ENCODE peak calls at places on chromosomes 5 and 9, in five cellular contexts. F is H9, U is H1, Z is mesenchymal stem cell, W is IMR-90. E is an unnamed sample.

GRCh38 chr5:18944771-18945170 is 1043.2 kb downstream of the CDH18 start:
- DNase-seq in F (no peak), U (no peak), Z (no peak), W (no peak), E (no peak)

GRCh38 chr5:160573318-160573717 is 151.7 kb downstream of the PTTG1 start:
- DNase-seq in F (no peak), U (no peak), Z (no peak), W (no peak), E (no peak)

GRCh38 chr9:121609845-121610637 is 41.4 kb upstream of the DAB2IP start:
- DNase-seq in F (no peak), U (no peak), Z (peak; percentile 65), W (peak; percentile 92), E (no peak)

GRCh38 chr5:172441262-172441751 is 13.0 kb downstream of the SH3PXD2B start:
- DNase-seq in F (no peak), U (no peak), Z (no peak), W (no peak), E (no peak)

GRCh38 chr5:34587355-34588241 is 68.5 kb upstream of the RAI14 start:
- DNase-seq in F (no peak), U (no peak), Z (peak; percentile 94), W (peak; percentile 90), E (no peak)

GRCh38 chr5:135230326-135230925 is 168.6 kb downstream of the MACROH2A1 start:
- DNase-seq in F (no peak), U (no peak), Z (peak; percentile 78), W (peak; percentile 78), E (no peak)

GRCh38 chr9:97880336-97880735 is 27.3 kb downstream of the FOXE1 start:
- DNase-seq in F (no peak), U (peak; percentile 31), Z (peak; percentile 15), W (peak; percentile 34), E (no peak)

GRCh38 chr5:112973036-112973435 is 3.6 kb upstream of the DCP2 start:
- DNase-seq in F (no peak), U (no peak), Z (no peak), W (no peak), E (no peak)

GRCh38 chr5:139660916-139661814 is 13.0 kb downstream of the CXXC5 start:
- DNase-seq in F (no peak), U (no peak), Z (peak; percentile 97), W (peak; percentile 95), E (no peak)

GRCh38 chr5:142969186-142969585 is 199.0 kb downstream of the ARHGAP26 start:
- DNase-seq in F (no peak), U (no peak), Z (no peak), W (no peak), E (no peak)

GRCh38 chr9:2257530-2257929 is 242.4 kb downstream of the SMARCA2 start:
- DNase-seq in F (no peak), U (no peak), Z (no peak), W (no peak), E (no peak)

GRCh38 chr9:97632406-97632991 is 669 bp downstream of the TSTD2 start:
- DNase-seq in F (peak; percentile 67), U (no peak), Z (peak; percentile 90), W (peak; percentile 84), E (peak; percentile 79)

GRCh38 chr5:14156611-14157493 is 13.7 kb downstream of the TRIO start:
- DNase-seq in F (no peak), U (no peak), Z (peak; percentile 99), W (peak; percentile 99), E (no peak)

GRCh38 chr9:99176527-99177013 is 45.2 kb downstream of the ALG2 start:
- DNase-seq in F (no peak), U (no peak), Z (no peak), W (no peak), E (no peak)

GRCh38 chr9:130142635-130143034 is 29.6 kb upstream of the NCS1 start:
- DNase-seq in F (no peak), U (no peak), Z (no peak), W (no peak), E (no peak)

GRCh38 chr9:117622347-117622746 is 81.9 kb upstream of the TLR4 start:
- DNase-seq in F (no peak), U (no peak), Z (no peak), W (no peak), E (no peak)

GRCh38 chr5:6713274-6714181 is at the start of gene TENT4A:
- DNase-seq in F (no peak), U (peak; percentile 55), Z (no peak), W (no peak), E (no peak)

GRCh38 chr5:68066277-68066955 is 149.1 kb upstream of the PIK3R1 start:
- DNase-seq in F (no peak), U (no peak), Z (no peak), W (no peak), E (no peak)

GRCh38 chr5:132807163-132807838 is 5.8 kb upstream of the SOWAHA start:
- DNase-seq in F (peak; percentile 83), U (no peak), Z (peak; percentile 15), W (no peak), E (no peak)

GRCh38 chr9:21674894-21675293 is 127.5 kb upstream of the MTAP start:
- DNase-seq in F (no peak), U (no peak), Z (no peak), W (peak; percentile 61), E (no peak)

GRCh38 chr9:89592201-89592815 is 12.5 kb upstream of the GADD45G start:
- DNase-seq in F (no peak), U (no peak), Z (no peak), W (no peak), E (no peak)

GRCh38 chr5:111737716-111738115 is 19.3 kb downstream of the NREP start:
- DNase-seq in F (no peak), U (no peak), Z (peak; percentile 59), W (peak; percentile 82), E (no peak)

GRCh38 chr9:35516481-35516880 is 26.6 kb downstream of the RUSC2 start:
- DNase-seq in F (no peak), U (no peak), Z (peak; percentile 75), W (peak; percentile 75), E (no peak)

GRCh38 chr9:79221084-79221483 is 350.7 kb upstream of the TLE4 start:
- DNase-seq in F (no peak), U (no peak), Z (peak; percentile 93), W (peak; percentile 84), E (no peak)

GRCh38 chr9:92529124-92529523 is 6.7 kb downstream of the ECM2 start:
- DNase-seq in F (no peak), U (no peak), Z (no peak), W (no peak), E (no peak)

GRCh38 chr5:143564417-143564816 is 160.9 kb upstream of the NR3C1 start:
- DNase-seq in F (no peak), U (no peak), Z (no peak), W (no peak), E (no peak)

GRCh38 chr5:57698785-57699184 is 216.2 kb upstream of the ACTBL2 start:
- DNase-seq in F (peak; percentile 47), U (no peak), Z (no peak), W (no peak), E (peak; percentile 27)

GRCh38 chr5:146660381-146660960 is 144.5 kb upstream of the GPR151 start:
- DNase-seq in F (no peak), U (no peak), Z (no peak), W (no peak), E (no peak)

GRCh38 chr5:140284013-140284412 is 18.9 kb downstream of the PFDN1 start:
- DNase-seq in F (no peak), U (no peak), Z (no peak), W (no peak), E (no peak)

GRCh38 chr5:78335976-78336375 is 24.4 kb upstream of the SCAMP1 start:
- DNase-seq in F (no peak), U (no peak), Z (no peak), W (no peak), E (no peak)

GRCh38 chr9:5459289-5459829 is 9.0 kb downstream of the CD274 start:
- DNase-seq in F (peak; percentile 34), U (no peak), Z (peak; percentile 24), W (no peak), E (no peak)

GRCh38 chr9:17623965-17624364 is 45.1 kb downstream of the SH3GL2 start:
- DNase-seq in F (no peak), U (no peak), Z (no peak), W (no peak), E (no peak)

GRCh38 chr5:53479045-53479655 is 1.3 kb upstream of the FST start:
- DNase-seq in F (no peak), U (no peak), Z (no peak), W (peak; percentile 48), E (no peak)
- H2BK15ac ChIP-seq in F (no peak overlapping the region), U (no peak overlapping the region), Z (no peak overlapping the region), W (no peak overlapping the region), E (no peak overlapping the region)

GRCh38 chr5:81751009-81751835 is at the start of gene SSBP2:
- DNase-seq in F (peak; percentile 98), U (peak; percentile 100), Z (peak; percentile 99), W (peak; percentile 98), E (peak; percentile 100)
- H3K18ac ChIP-seq in F (peak within 1 kb of the TSS; percentile 47), U (peak within 1 kb of the TSS; percentile 73), Z (peak within 1 kb of the TSS; percentile 98), W (peak within 1 kb of the TSS; percentile 80), E (peak within 1 kb of the TSS; percentile 99)

GRCh38 chr9:106684940-106685695 is 177.8 kb upstream of the ZNF462 start:
- DNase-seq in F (no peak), U (no peak), Z (no peak), W (no peak), E (no peak)
- H4K91ac ChIP-seq in F (no peak overlapping the region), U (peak overlapping the region; percentile 70), Z (no peak overlapping the region), W (no peak overlapping the region), E (no peak overlapping the region)

DNA sequence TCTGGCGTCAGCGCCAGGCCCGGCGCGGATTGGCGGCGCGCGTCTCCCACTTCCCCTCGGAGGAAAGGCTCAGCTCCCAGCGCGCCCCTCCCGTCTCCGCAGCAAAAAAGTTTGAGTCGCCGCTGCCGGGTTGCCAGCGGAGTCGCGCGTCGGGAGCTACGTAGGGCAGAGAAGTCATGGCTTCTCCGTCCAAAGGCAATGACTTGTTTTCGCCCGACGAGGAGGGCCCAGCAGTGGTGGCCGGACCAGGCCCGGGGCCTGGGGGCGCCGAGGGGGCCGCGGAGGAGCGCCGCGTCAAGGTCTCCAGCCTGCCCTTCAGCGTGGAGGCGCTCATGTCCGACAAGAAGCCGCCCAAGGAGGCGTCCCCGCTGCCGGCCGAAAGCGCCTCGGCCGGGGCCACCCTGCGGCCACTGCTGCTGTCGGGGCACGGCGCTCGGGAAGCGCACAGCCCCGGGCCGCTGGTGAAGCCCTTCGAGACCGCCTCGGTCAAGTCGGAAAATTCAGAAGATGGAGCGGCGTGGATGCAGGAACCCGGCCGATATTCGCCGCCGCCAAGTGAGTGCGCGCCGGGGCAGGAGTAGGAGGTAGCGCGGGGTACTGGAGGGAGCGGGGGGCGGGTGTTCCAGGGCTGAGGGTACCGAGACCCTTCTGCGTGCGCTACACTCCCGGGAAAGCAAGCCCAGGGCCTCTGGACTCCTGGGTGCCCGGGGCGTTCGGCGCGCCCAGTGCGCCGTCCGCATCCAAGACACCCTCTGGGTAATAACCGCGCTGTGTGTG is at the start of gene MSX2:
- DNase-seq in F (peak; percentile 91), U (peak; percentile 82), Z (peak; percentile 90), W (peak; percentile 86), E (peak; percentile 91)
- H2BK15ac ChIP-seq in F (no peak within 1 kb of the TSS), U (peak within 1 kb of the TSS; percentile 46), Z (peak within 1 kb of the TSS; percentile 64), W (no peak within 1 kb of the TSS), E (no peak within 1 kb of the TSS)

GRCh38 chr9:132049323-132049882 is 30.3 kb downstream of the MED27 start:
- DNase-seq in F (no peak), U (no peak), Z (no peak), W (no peak), E (no peak)
- H3K18ac ChIP-seq in F (no peak overlapping the region), U (no peak overlapping the region), Z (no peak overlapping the region), W (no peak overlapping the region), E (no peak overlapping the region)